ENCODE peak calls at places on chromosomes 6 and 20, in seven cellular contexts. N is fibroblast of the aortic adventitia, W is AG09309, Y is heart right ventricle, B is choroid plexus epithelial cell, O is right atrium auricular region, A is fibroblast of lung. F is an unnamed sample.

GRCh38 chr20:23039136-23039875 is 4.2 kb downstream of the SSTR4 start:
- DNase-seq in O (no peak), Y (no peak), N (no peak), A (no peak), W (no peak), B (no peak), F (no peak)

GRCh38 chr6:43076928-43077809 is 1.1 kb downstream of the PTK7 start:
- DNase-seq in A (peak; percentile 25), B (no peak), N (peak; percentile 35), W (no peak), O (no peak), Y (no peak), F (peak; percentile 33)

GRCh38 chr6:14635195-14635594 is 517.6 kb downstream of the CD83 start:
- DNase-seq in N (no peak), B (no peak), W (no peak), A (no peak), Y (no peak), O (no peak), F (no peak)

GRCh38 chr6:15892369-15892768 is 229.5 kb upstream of the DTNBP1 start:
- DNase-seq in N (no peak), B (peak; percentile 52), A (peak; percentile 61), Y (no peak), O (no peak), W (no peak), F (peak; percentile 59)

GRCh38 chr20:33681288-33681687 is 4.9 kb downstream of the E2F1 start:
- DNase-seq in O (no peak), Y (no peak), A (no peak), N (no peak), B (no peak), W (no peak), F (no peak)

GRCh38 chr20:51373713-51374481 is 168.6 kb downstream of the NFATC2 start:
- DNase-seq in Y (peak; percentile 41), A (no peak), W (no peak), N (peak; percentile 48), O (peak; percentile 64), B (peak; percentile 66), F (peak; percentile 85)

GRCh38 chr6:161259302-161259701 is 14.6 kb downstream of the AGPAT4 start:
- DNase-seq in W (no peak), O (no peak), A (no peak), B (no peak), Y (no peak), N (no peak), F (no peak)

GRCh38 chr6:33965766-33966165 is 162.0 kb upstream of the MLN start:
- DNase-seq in O (no peak), W (no peak), N (no peak), A (no peak), B (no peak), Y (no peak), F (no peak)

GRCh38 chr20:18657575-18657974 is 69.7 kb downstream of the DTD1 start:
- DNase-seq in W (peak; percentile 3), N (peak; percentile 91), O (no peak), B (peak; percentile 69), Y (no peak), A (peak; percentile 77), F (no peak)

GRCh38 chr20:23161968-23162696 is 76.0 kb upstream of the CD93 start:
- DNase-seq in W (no peak), Y (peak; percentile 72), O (peak; percentile 95), A (peak; percentile 95), B (peak; percentile 99), N (peak; percentile 60), F (peak; percentile 57)

GRCh38 chr20:10453241-10453640 is 18.1 kb downstream of the SLX4IP start:
- DNase-seq in N (no peak), W (no peak), Y (no peak), B (no peak), A (no peak), O (no peak), F (no peak)

GRCh38 chr6:134549854-134550253 is 231.9 kb upstream of the SGK1 start:
- DNase-seq in N (peak; percentile 46), Y (no peak), B (peak; percentile 39), A (no peak), W (no peak), O (no peak), F (no peak)

GRCh38 chr6:39892490-39893129 is 41.7 kb downstream of the MOCS1 start:
- DNase-seq in A (peak; percentile 75), B (peak; percentile 86), N (peak; percentile 81), W (peak; percentile 16), O (peak; percentile 69), Y (peak; percentile 72), F (peak; percentile 74)

GRCh38 chr6:133040025-133040838 is 200.9 kb upstream of the EYA4 start:
- DNase-seq in O (no peak), N (peak; percentile 16), W (no peak), B (peak; percentile 74), A (peak; percentile 41), Y (no peak), F (peak; percentile 13)

GRCh38 chr20:56202493-56203077 is 45.9 kb upstream of the MC3R start:
- DNase-seq in N (peak; percentile 20), B (peak; percentile 28), W (no peak), O (no peak), Y (no peak), A (peak; percentile 17), F (peak; percentile 34)

GRCh38 chr20:41308290-41308691 is 9.2 kb downstream of the ZHX3 start:
- DNase-seq in B (peak; percentile 94), O (no peak), A (peak; percentile 76), Y (no peak), W (no peak), N (peak; percentile 75), F (peak; percentile 85)

GRCh38 chr6:166900130-166900708 is 56.1 kb downstream of the RNASET2 start:
- DNase-seq in A (no peak), O (no peak), B (no peak), W (no peak), N (no peak), Y (no peak), F (no peak)

GRCh38 chr20:20837574-20838021 is 125.2 kb upstream of the RALGAPA2 start:
- DNase-seq in Y (peak; percentile 40), N (peak; percentile 58), B (peak; percentile 69), O (peak; percentile 64), A (peak; percentile 55), W (peak; percentile 8), F (peak; percentile 48)

GRCh38 chr6:135904666-135905065 is 53.2 kb downstream of the PDE7B start:
- DNase-seq in Y (no peak), B (no peak), N (peak; percentile 30), O (no peak), W (no peak), A (no peak), F (no peak)

GRCh38 chr6:118963003-118963402 is 28.0 kb upstream of the MCM9 start:
- DNase-seq in O (no peak), W (no peak), B (peak; percentile 45), N (peak; percentile 41), Y (no peak), A (peak; percentile 44), F (peak; percentile 21)

GRCh38 chr6:4287811-4288244 is 152.5 kb upstream of the ECI2 start:
- DNase-seq in W (no peak), A (no peak), N (no peak), Y (peak; percentile 29), O (no peak), B (no peak), F (no peak)

GRCh38 chr20:44526129-44526528 is 4.3 kb upstream of the SERINC3 start:
- DNase-seq in Y (no peak), O (no peak), N (peak; percentile 56), A (no peak), B (peak; percentile 65), W (no peak), F (peak; percentile 27)

GRCh38 chr20:21391495-21392298 is 5.6 kb downstream of the NKX2-4 start:
- DNase-seq in W (no peak), N (no peak), A (no peak), O (no peak), B (no peak), Y (no peak), F (no peak)

GRCh38 chr20:23120936-23121765 is 35.0 kb upstream of the CD93 start:
- DNase-seq in W (no peak), A (no peak), B (no peak), O (no peak), Y (no peak), N (no peak), F (peak; percentile 27)

GRCh38 chr6:43273707-43274106 is 24.4 kb upstream of the SLC22A7 start:
- DNase-seq in B (no peak), A (no peak), Y (no peak), O (no peak), N (no peak), W (no peak), F (no peak)

GRCh38 chr20:23551383-23551782 is 16.9 kb downstream of the CST9L start:
- DNase-seq in A (no peak), Y (no peak), N (no peak), B (no peak), W (no peak), O (no peak), F (no peak)

GRCh38 chr6:142926494-142927273 is 18.3 kb downstream of the HIVEP2 start:
- DNase-seq in W (no peak), N (peak; percentile 85), O (peak; percentile 88), B (peak; percentile 97), Y (peak; percentile 88), A (peak; percentile 94), F (peak; percentile 95)

GRCh38 chr20:45765307-45765910 is 26.3 kb downstream of the WFDC3 start:
- DNase-seq in O (no peak), A (no peak), N (no peak), B (no peak), W (no peak), Y (no peak), F (no peak)
- H3K4me3 ChIP-seq in O (no peak overlapping the region), A (no peak overlapping the region), N (no peak overlapping the region), B (no peak overlapping the region), W (no peak overlapping the region), Y (no peak overlapping the region), F (no peak overlapping the region)

GRCh38 chr6:29490055-29490454 is 2.3 kb upstream of the MAS1L start:
- DNase-seq in Y (no peak), A (no peak), W (no peak), N (no peak), B (no peak), O (no peak), F (no peak)
- TF ChIP-seq CTCF in Y (no peak), A (no peak), W (no peak), N (no peak), B (no peak), O (no peak), F (no peak)

GRCh38 chr6:82877213-82878195 is 188.1 kb downstream of the UBE3D start:
- DNase-seq in N (peak; percentile 62), W (peak; percentile 11), O (no peak), Y (no peak), B (peak; percentile 17), A (no peak), F (no peak)

GRCh38 chr6:82878812-82879211 is 186.8 kb downstream of the UBE3D start:
- DNase-seq in A (peak; percentile 57), Y (no peak), W (no peak), B (peak; percentile 58), O (no peak), N (peak; percentile 27), F (peak; percentile 25)

GRCh38 chr6:82881519-82881918 is 184.1 kb downstream of the UBE3D start:
- DNase-seq in A (no peak), Y (no peak), B (no peak), W (no peak), O (no peak), N (no peak), F (no peak)

GRCh38 chr6:82882363-82883033 is 183.1 kb downstream of the UBE3D start:
- DNase-seq in A (no peak), O (no peak), Y (no peak), B (no peak), W (no peak), N (peak; percentile 19), F (no peak)
- H3K4me3 ChIP-seq in A (no peak overlapping the region), O (no peak overlapping the region), Y (no peak overlapping the region), B (no peak overlapping the region), W (no peak overlapping the region), N (no peak overlapping the region), F (no peak overlapping the region)

GRCh38 chr6:158869604-158870417 is 50.6 kb upstream of the EZR start:
- DNase-seq in A (peak; percentile 81), O (peak; percentile 89), B (peak; percentile 93), Y (peak; percentile 89), W (no peak), N (peak; percentile 71), F (peak; percentile 90)
- TF ChIP-seq CTCF in A (no peak), O (peak; percentile 6), B (no peak), Y (no peak), W (no peak), N (peak; percentile 18), F (peak; percentile 10)

F was measured in fibroblast of villous mesenchyme.